ENCODE peak calls at places on chromosomes 7 and 10, in four cellular contexts. D is IMR-90, J is K562, F is H1. A is an unnamed sample.

GRCh38 chr10:48538611-48539010 is 66.3 kb downstream of the ARHGAP22 start:
- DNase-seq in F (no peak), J (no peak), D (no peak), A (no peak)

GRCh38 chr7:99014113-99014985 is 129.6 kb downstream of the SMURF1 start:
- DNase-seq in F (no peak), D (no peak), J (no peak), A (no peak)

GRCh38 chr7:50663396-50664102 is 98.3 kb upstream of the DDC start:
- DNase-seq in F (no peak), J (no peak), D (no peak), A (no peak)

GRCh38 chr7:1512781-1513656 is 8.8 kb upstream of the INTS1 start:
- DNase-seq in J (no peak), D (peak; percentile 41), F (no peak), A (no peak)

GRCh38 chr7:100971111-100972001 is 2.0 kb downstream of the MUC12 start:
- DNase-seq in D (no peak), J (no peak), F (no peak), A (no peak)

GRCh38 chr10:112564337-112564736 is 117.3 kb downstream of the VTI1A start:
- DNase-seq in J (no peak), D (no peak), F (no peak), A (no peak)

GRCh38 chr10:33335800-33336605 is 1.5 kb upstream of the NRP1 start:
- DNase-seq in J (no peak), F (peak; percentile 71), D (peak; percentile 44), A (no peak)

GRCh38 chr10:26438534-26439269 is 561 bp downstream of the APBB1IP start:
- DNase-seq in F (peak; percentile 63), D (no peak), J (no peak), A (no peak)

GRCh38 chr7:121745856-121746255 is 127.1 kb upstream of the PTPRZ1 start:
- DNase-seq in D (no peak), J (no peak), F (no peak), A (no peak)

GRCh38 chr7:117148971-117149370 is 173.9 kb downstream of the WNT2 start:
- DNase-seq in D (no peak), F (no peak), J (no peak), A (no peak)

GRCh38 chr10:69819713-69820506 is 18.2 kb downstream of the COL13A1 start:
- DNase-seq in J (no peak), D (peak; percentile 46), F (no peak), A (no peak)

GRCh38 chr10:59143550-59143949 is 32.9 kb upstream of the PHYHIPL start:
- DNase-seq in F (no peak), D (no peak), J (no peak), A (no peak)

GRCh38 chr10:68081916-68082315 is 6.8 kb upstream of the HERC4 start:
- DNase-seq in F (no peak), D (no peak), J (no peak), A (no peak)

GRCh38 chr10:129605986-129606518 is 139.0 kb downstream of the MGMT start:
- DNase-seq in D (no peak), J (no peak), F (no peak), A (peak; percentile 72)

GRCh38 chr10:88966785-88967184 is 14.2 kb upstream of the ACTA2 start:
- DNase-seq in F (no peak), J (no peak), D (peak; percentile 33), A (no peak)

GRCh38 chr7:106313966-106314365 is 29.2 kb upstream of the NAMPT start:
- DNase-seq in D (no peak), J (no peak), F (no peak), A (no peak)

GRCh38 chr10:8048281-8049008 is 6.0 kb upstream of the GATA3 start:
- DNase-seq in D (no peak), J (no peak), F (no peak), A (no peak)

GRCh38 chr10:73773152-73773879 is 8.5 kb upstream of the CHCHD1 start:
- DNase-seq in D (peak; percentile 13), J (no peak), F (no peak), A (no peak)

GRCh38 chr10:14478639-14479038 is 147.9 kb upstream of the FRMD4A start:
- DNase-seq in J (peak; percentile 15), D (peak; percentile 84), F (no peak), A (no peak)

GRCh38 chr7:2478387-2478760 is 2.2 kb upstream of the GRIFIN start:
- DNase-seq in D (no peak), J (no peak), F (no peak), A (no peak)

GRCh38 chr10:28503114-28503513 is 29.8 kb upstream of the WAC start:
- DNase-seq in D (no peak), F (no peak), J (peak; percentile 21), A (no peak)

GRCh38 chr10:82874671-82875070 is 999.7 kb downstream of the NRG3 start:
- DNase-seq in D (no peak), J (no peak), F (no peak), A (no peak)

GRCh38 chr10:90440870-90441269 is 417.0 kb downstream of the HTR7 start:
- DNase-seq in F (no peak), J (no peak), D (no peak), A (no peak)

DNA sequence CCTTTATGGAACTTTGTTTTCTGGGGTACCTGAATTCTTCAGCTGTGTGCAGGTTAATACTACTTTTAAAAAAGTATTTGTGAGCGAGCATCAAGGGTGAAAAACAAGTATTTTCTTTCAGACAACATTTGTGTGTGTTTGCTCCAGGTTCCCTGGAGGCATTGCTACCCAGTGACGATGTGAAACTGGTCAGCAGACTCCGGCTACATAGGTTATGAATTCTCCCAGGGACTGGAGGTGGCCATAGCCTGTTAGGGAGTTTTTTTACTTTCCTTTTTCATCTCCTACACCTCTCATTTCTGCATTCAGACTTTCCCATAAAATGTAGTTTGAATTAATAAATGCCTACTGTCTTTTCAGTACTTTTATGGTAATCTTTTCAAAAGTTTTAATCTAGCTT is 7.6 kb downstream of the AKR1D1 start:
- DNase-seq in F (no peak), D (no peak), J (no peak), A (no peak)
- TF ChIP-seq CHD1 in F (no peak), D (no peak), J (no peak), A (no peak)

DNA sequence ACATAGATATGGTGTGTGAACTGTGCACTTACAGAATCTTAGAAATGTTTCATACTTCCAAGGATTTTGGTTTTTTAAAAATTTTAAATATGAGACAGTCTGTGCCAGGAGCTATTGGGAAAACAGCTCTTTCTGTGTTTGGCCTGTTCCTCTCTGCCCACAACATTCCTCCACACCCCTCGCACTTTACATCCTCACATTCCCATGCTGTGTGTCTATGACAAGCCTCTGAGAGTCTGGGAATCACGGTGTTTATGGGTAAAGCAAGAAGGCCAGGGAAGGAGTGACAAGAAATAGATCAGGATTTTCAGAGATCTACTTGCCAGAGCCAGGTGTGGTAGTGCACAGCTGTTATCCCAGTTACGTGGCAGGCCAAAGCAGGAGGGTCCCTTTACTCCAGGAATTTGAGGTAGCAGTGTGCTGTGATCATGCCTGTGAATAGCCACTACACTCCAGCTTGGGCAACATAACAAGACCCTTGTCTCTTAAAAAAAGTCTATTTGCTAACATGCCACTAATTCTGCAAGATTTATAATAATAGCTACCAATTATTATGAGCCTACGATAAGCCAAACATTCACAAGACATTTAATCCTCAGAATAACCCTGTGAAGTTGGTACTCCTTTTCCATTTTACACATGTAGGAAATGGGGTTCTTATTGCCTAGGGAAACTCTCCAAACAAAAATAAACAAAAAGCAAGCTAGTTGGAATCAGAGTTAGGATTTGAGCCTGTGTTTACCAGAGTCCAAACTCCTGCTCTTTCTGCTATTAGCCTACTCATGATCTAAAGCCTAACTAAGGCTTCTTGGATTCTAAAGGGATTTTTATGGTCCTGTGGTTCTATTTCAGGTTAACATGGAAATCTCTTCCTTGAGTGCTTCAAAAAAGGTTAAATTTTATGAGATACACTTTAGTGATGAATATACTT is 168.3 kb upstream of the SP8 start:
- DNase-seq in F (no peak), D (no peak), J (no peak), A (no peak)
- TF ChIP-seq CHD1 in F (no peak), D (no peak), J (no peak), A (no peak)

GRCh38 chr10:77031531-77031930 is 606.1 kb downstream of the KCNMA1 start:
- DNase-seq in J (no peak), F (no peak), D (no peak), A (no peak)
- TF ChIP-seq CHD1 in J (no peak), F (no peak), D (no peak), A (no peak)

DNA sequence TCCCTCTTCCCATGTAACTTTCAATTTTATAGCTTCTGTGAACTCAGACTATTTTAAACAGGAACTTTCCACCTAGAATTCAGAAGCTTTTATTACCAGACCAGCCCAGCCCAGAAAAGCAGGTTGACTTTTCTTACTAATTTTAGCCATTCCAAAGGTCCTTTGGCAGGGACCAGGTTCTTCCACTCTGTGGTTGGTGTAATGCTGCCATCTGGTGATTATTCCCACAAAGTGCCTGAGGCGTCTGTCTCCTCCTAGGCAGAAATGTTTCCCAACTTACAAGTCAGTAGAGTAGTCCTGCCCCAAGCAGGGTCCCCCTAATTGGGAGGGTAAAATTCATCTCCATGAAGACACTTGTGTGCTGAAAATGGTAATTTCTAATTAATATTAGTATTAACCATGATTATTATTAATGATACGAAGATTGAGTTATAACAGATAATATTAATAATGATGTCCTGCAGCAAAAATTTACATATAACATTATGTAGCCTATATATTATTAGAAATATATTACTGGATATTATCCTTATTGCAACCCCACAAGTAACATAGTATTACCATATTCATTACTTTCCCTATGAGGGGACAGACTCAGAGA is 53.0 kb upstream of the PPP1R17 start:
- DNase-seq in J (peak; percentile 26), D (peak; percentile 39), F (no peak), A (no peak)
- TF ChIP-seq CHD1 in J (no peak), D (no peak), F (no peak), A (no peak)

GRCh38 chr10:98300526-98300925 is 32.5 kb upstream of the LOXL4 start:
- DNase-seq in F (no peak), D (no peak), J (no peak), A (no peak)
- TF ChIP-seq CHD1 in F (no peak), D (no peak), J (no peak), A (no peak)

DNA sequence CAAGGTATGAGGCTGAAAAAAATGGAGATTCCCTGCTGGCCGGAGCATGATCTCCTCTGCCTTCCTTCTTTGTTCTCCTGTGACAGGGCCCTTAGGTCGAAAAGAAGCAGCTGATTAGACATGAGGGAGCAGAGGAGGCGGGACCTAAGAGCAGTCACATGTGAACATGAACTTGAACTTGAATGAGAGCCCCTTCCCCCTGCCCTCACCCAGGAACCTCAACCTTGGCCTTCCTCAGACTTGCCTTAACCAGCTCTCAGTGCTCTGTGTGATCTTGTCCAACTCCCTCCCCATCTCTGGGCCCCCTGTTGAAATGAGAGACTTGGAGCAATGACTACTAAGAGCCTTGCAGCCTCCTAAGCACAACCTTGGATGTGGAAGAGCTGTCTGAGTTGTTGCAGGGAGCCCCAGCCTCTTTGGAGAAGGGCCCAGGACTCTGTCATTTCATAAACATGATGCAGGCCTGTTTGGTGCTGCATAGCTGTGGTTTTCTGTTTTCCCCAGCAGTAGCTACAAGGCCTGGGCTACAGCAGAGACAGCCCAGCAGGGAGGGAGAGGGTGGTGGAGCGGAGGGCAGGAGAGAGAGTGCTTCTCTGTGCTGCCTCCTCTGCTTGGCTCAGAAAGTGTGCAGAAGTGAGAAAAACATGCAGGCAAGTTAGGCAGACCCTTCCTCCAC is 124.0 kb upstream of the ZMIZ1 start:
- DNase-seq in F (no peak), D (peak; percentile 98), J (no peak), A (no peak)
- TF ChIP-seq CHD1 in F (no peak), D (no peak), J (no peak), A (no peak)

DNA sequence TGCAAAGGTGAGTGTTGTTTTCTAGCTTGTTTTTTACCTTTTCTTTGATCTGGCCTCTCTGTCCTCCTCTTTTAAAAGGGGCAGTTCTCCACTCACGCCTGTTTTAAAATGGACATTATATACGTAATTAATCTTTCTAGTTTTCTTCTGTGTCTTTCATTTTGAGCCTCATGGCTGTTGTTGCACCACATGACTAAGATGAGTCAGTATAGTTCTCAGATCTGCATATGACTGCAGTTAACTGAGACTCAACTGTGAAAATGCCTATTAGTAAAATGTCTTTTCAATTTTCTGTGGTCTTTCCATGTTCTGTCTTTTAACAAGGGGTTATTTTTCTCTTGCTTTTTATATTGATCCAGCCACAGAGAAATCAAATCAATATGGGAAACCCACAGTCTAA is 296.1 kb downstream of the CDK14 start:
- DNase-seq in F (no peak), D (peak; percentile 14), J (no peak), A (peak; percentile 9)
- TF ChIP-seq CHD1 in F (no peak), D (no peak), J (no peak), A (no peak)